ENCODE peak calls at places on chromosomes 1 and 21, in six cellular contexts. T is RWPE1; K is hypothalamus; S is GM12891; B is activated naive CD4-positive, alpha-beta T cell; P is T-helper 9 cell. J is an unnamed sample.

GRCh38 chr1:217586586-217586985 is 44.3 kb downstream of the GPATCH2 start:
- DNase-seq in T (no peak), K (no peak), S (no peak), B (no peak), P (no peak), J (no peak)

GRCh38 chr1:2189459-2190425 is 4.8 kb downstream of the FAAP20 start:
- DNase-seq in T (peak; percentile 93), K (peak; percentile 93), S (peak; percentile 96), B (peak; percentile 82), P (peak; percentile 87), J (peak; percentile 97)

GRCh38 chr1:198725090-198725489 is 86.2 kb downstream of the PTPRC start:
- DNase-seq in T (no peak), K (no peak), S (no peak), B (no peak), P (no peak), J (no peak)

GRCh38 chr1:8394456-8395321 is 76.8 kb downstream of the SLC45A1 start:
- DNase-seq in T (peak; percentile 37), K (no peak), S (no peak), B (no peak), P (peak; percentile 14), J (no peak)

GRCh38 chr1:91736999-91737615 is 148.8 kb downstream of the TGFBR3 start:
- DNase-seq in T (peak; percentile 89), K (no peak), S (no peak), B (no peak), P (no peak), J (no peak)

GRCh38 chr1:183996396-183996795 is 41.1 kb downstream of the COLGALT2 start:
- DNase-seq in T (no peak), K (no peak), S (no peak), B (no peak), P (no peak), J (no peak)

GRCh38 chr1:224498574-224499170 is 64.1 kb upstream of the WDR26 start:
- DNase-seq in T (peak; percentile 80), K (no peak), S (no peak), B (no peak), P (no peak), J (no peak)

GRCh38 chr21:44428281-44428942 is 26.9 kb upstream of the LRRC3 start:
- DNase-seq in T (peak; percentile 46), K (no peak), S (no peak), B (peak; percentile 34), P (peak; percentile 53), J (peak; percentile 65)

GRCh38 chr1:158117854-158118691 is 62.6 kb upstream of the CD1D start:
- DNase-seq in T (no peak), K (no peak), S (peak; percentile 49), B (no peak), P (peak; percentile 14), J (no peak)

GRCh38 chr1:115074839-115075534 is 14.3 kb downstream of the TSPAN2 start:
- DNase-seq in T (no peak), K (no peak), S (no peak), B (no peak), P (no peak), J (no peak)

GRCh38 chr21:38795475-38795874 is 10.3 kb upstream of the ETS2 start:
- DNase-seq in T (no peak), K (no peak), S (no peak), B (no peak), P (no peak), J (no peak)

GRCh38 chr1:61588736-61589381 is 136.1 kb downstream of the TM2D1 start:
- DNase-seq in T (peak; percentile 75), K (no peak), S (peak; percentile 53), B (peak; percentile 2), P (peak; percentile 18), J (no peak)

GRCh38 chr1:151399890-151400235 is 490 bp downstream of the PSMB4 start:
- DNase-seq in T (peak; percentile 20), K (no peak), S (no peak), B (no peak), P (no peak), J (no peak)

GRCh38 chr1:89836252-89836996 is 15.6 kb downstream of the LRRC8D start:
- DNase-seq in T (no peak), K (no peak), S (no peak), B (no peak), P (no peak), J (no peak)

GRCh38 chr1:14658642-14659041 is 60.2 kb downstream of the KAZN start:
- DNase-seq in T (no peak), K (no peak), S (no peak), B (no peak), P (no peak), J (no peak)

GRCh38 chr1:236858203-236858602 is 63.1 kb downstream of the MTR start:
- DNase-seq in T (no peak), K (no peak), S (no peak), B (no peak), P (no peak), J (no peak)

GRCh38 chr1:54800899-54801759 is at the start of gene TTC22:
- DNase-seq in T (peak; percentile 70), K (no peak), S (peak; percentile 73), B (peak; percentile 50), P (peak; percentile 59), J (peak; percentile 87)

GRCh38 chr1:224851210-224851849 is 78.1 kb upstream of the DNAH14 start:
- DNase-seq in T (peak; percentile 45), K (peak; percentile 3), S (peak; percentile 37), B (no peak), P (peak; percentile 40), J (peak; percentile 79)

GRCh38 chr1:226691257-226691656 is 47.8 kb downstream of the ITPKB start:
- DNase-seq in T (no peak), K (no peak), S (no peak), B (no peak), P (peak; percentile 57), J (no peak)

GRCh38 chr1:160428655-160429054 is 28.3 kb downstream of the VANGL2 start:
- DNase-seq in T (peak; percentile 73), K (peak; percentile 12), S (no peak), B (peak; percentile 6), P (peak; percentile 17), J (no peak)

GRCh38 chr1:228415221-228415620 is 1.4 kb downstream of the TRIM17 start:
- DNase-seq in T (no peak), K (no peak), S (no peak), B (no peak), P (no peak), J (no peak)

GRCh38 chr1:47569681-47570470 is 132.0 kb downstream of the FOXD2 start:
- DNase-seq in T (peak; percentile 97), K (no peak), S (no peak), B (no peak), P (no peak), J (peak; percentile 77)

GRCh38 chr1:156746716-156747631 is 4.5 kb downstream of the HDGF start:
- DNase-seq in T (peak; percentile 92), K (peak; percentile 38), S (peak; percentile 49), B (peak; percentile 23), P (peak; percentile 57), J (peak; percentile 95)

GRCh38 chr1:20484526-20485462 is 1.2 kb downstream of the CAMK2N1 start:
- DNase-seq in T (no peak), K (no peak), S (no peak), B (no peak), P (no peak), J (peak; percentile 60)

GRCh38 chr1:191533254-191533653 is 625.0 kb upstream of the RGS18 start:
- DNase-seq in T (no peak), K (no peak), S (no peak), B (no peak), P (no peak), J (no peak)

GRCh38 chr1:183308719-183309118 is 109.5 kb downstream of the NMNAT2 start:
- DNase-seq in T (no peak), K (no peak), S (no peak), B (no peak), P (no peak), J (no peak)

GRCh38 chr1:201427923-201428322 is 6.4 kb upstream of the TNNI1 start:
- DNase-seq in T (no peak), K (no peak), S (no peak), B (no peak), P (no peak), J (no peak)

GRCh38 chr1:160375788-160376524 is 9.1 kb downstream of the NHLH1 start:
- DNase-seq in T (no peak), K (no peak), S (no peak), B (no peak), P (no peak), J (no peak)

J was measured in upper lobe of right lung.